ENCODE peak calls at places on chromosomes 3 and 15, in ten cellular contexts. One of them, this sample, is unnamed.

GRCh38 chr3:185781759-185782158 is 43.1 kb downstream of the IGF2BP2 start:
- DNase-seq in mesendoderm: no peak
- DNase-seq in stimulated activated CD8-positive, alpha-beta memory T cell treated with anti-CD3 and anti-CD28 coated beads, Interleukin-15, amount 100 ng/mL, for 24 hours: no peak
- DNase-seq in HepG2: no peak
- DNase-seq in naive thymus-derived CD4-positive, alpha-beta T cell: no peak
- DNase-seq in hepatocyte: no peak
- DNase-seq in foreskin fibroblast: peak; percentile 79
- DNase-seq in stimulated activated effector memory CD8-positive, alpha-beta T cell treated with anti-CD3 and anti-CD28 coated beads, Interleukin-12 subunit alpha, Interleukin-12 subunit beta, amount 100 ng/mL, for 72 hours: no peak
- DNase-seq in stimulated activated CD4-positive, alpha-beta T cell treated with anti-CD3 and anti-CD28 coated beads, Interleukin-4, amount 100 ng/mL, for 24 hours: no peak
- DNase-seq in OCI-LY7: no peak
- DNase-seq in this sample: no peak

GRCh38 chr3:187208159-187208558 is 10.9 kb downstream of the RTP1 start:
- DNase-seq in stimulated activated effector memory CD8-positive, alpha-beta T cell treated with anti-CD3 and anti-CD28 coated beads, Interleukin-12 subunit alpha, Interleukin-12 subunit beta, amount 100 ng/mL, for 72 hours: no peak
- DNase-seq in hepatocyte: peak; percentile 27
- DNase-seq in OCI-LY7: no peak
- DNase-seq in stimulated activated CD8-positive, alpha-beta memory T cell treated with anti-CD3 and anti-CD28 coated beads, Interleukin-15, amount 100 ng/mL, for 24 hours: no peak
- DNase-seq in foreskin fibroblast: peak; percentile 68
- DNase-seq in HepG2: no peak
- DNase-seq in stimulated activated CD4-positive, alpha-beta T cell treated with anti-CD3 and anti-CD28 coated beads, Interleukin-4, amount 100 ng/mL, for 24 hours: no peak
- DNase-seq in naive thymus-derived CD4-positive, alpha-beta T cell: no peak
- DNase-seq in mesendoderm: no peak
- DNase-seq in this sample: no peak

GRCh38 chr15:96416934-96417759 is 86.6 kb downstream of the NR2F2 start:
- DNase-seq in naive thymus-derived CD4-positive, alpha-beta T cell: no peak
- DNase-seq in hepatocyte: no peak
- DNase-seq in stimulated activated CD4-positive, alpha-beta T cell treated with anti-CD3 and anti-CD28 coated beads, Interleukin-4, amount 100 ng/mL, for 24 hours: no peak
- DNase-seq in stimulated activated CD8-positive, alpha-beta memory T cell treated with anti-CD3 and anti-CD28 coated beads, Interleukin-15, amount 100 ng/mL, for 24 hours: no peak
- DNase-seq in stimulated activated effector memory CD8-positive, alpha-beta T cell treated with anti-CD3 and anti-CD28 coated beads, Interleukin-12 subunit alpha, Interleukin-12 subunit beta, amount 100 ng/mL, for 72 hours: no peak
- DNase-seq in HepG2: no peak
- DNase-seq in OCI-LY7: no peak
- DNase-seq in mesendoderm: peak; percentile 46
- DNase-seq in foreskin fibroblast: peak; percentile 32
- DNase-seq in this sample: no peak

GRCh38 chr15:49190586-49190985 is 20.5 kb downstream of the GALK2 start:
- DNase-seq in stimulated activated CD8-positive, alpha-beta memory T cell treated with anti-CD3 and anti-CD28 coated beads, Interleukin-15, amount 100 ng/mL, for 24 hours: no peak
- DNase-seq in HepG2: no peak
- DNase-seq in stimulated activated effector memory CD8-positive, alpha-beta T cell treated with anti-CD3 and anti-CD28 coated beads, Interleukin-12 subunit alpha, Interleukin-12 subunit beta, amount 100 ng/mL, for 72 hours: no peak
- DNase-seq in hepatocyte: no peak
- DNase-seq in foreskin fibroblast: no peak
- DNase-seq in mesendoderm: no peak
- DNase-seq in OCI-LY7: no peak
- DNase-seq in naive thymus-derived CD4-positive, alpha-beta T cell: no peak
- DNase-seq in stimulated activated CD4-positive, alpha-beta T cell treated with anti-CD3 and anti-CD28 coated beads, Interleukin-4, amount 100 ng/mL, for 24 hours: no peak
- DNase-seq in this sample: no peak

GRCh38 chr15:25372298-25372697 is 66.5 kb downstream of the UBE3A start:
- DNase-seq in mesendoderm: no peak
- DNase-seq in stimulated activated CD4-positive, alpha-beta T cell treated with anti-CD3 and anti-CD28 coated beads, Interleukin-4, amount 100 ng/mL, for 24 hours: no peak
- DNase-seq in HepG2: no peak
- DNase-seq in stimulated activated CD8-positive, alpha-beta memory T cell treated with anti-CD3 and anti-CD28 coated beads, Interleukin-15, amount 100 ng/mL, for 24 hours: no peak
- DNase-seq in stimulated activated effector memory CD8-positive, alpha-beta T cell treated with anti-CD3 and anti-CD28 coated beads, Interleukin-12 subunit alpha, Interleukin-12 subunit beta, amount 100 ng/mL, for 72 hours: no peak
- DNase-seq in OCI-LY7: no peak
- DNase-seq in foreskin fibroblast: peak; percentile 61
- DNase-seq in hepatocyte: no peak
- DNase-seq in naive thymus-derived CD4-positive, alpha-beta T cell: no peak
- DNase-seq in this sample: no peak

GRCh38 chr15:63718590-63719035 is 115.1 kb downstream of the HERC1 start:
- DNase-seq in stimulated activated effector memory CD8-positive, alpha-beta T cell treated with anti-CD3 and anti-CD28 coated beads, Interleukin-12 subunit alpha, Interleukin-12 subunit beta, amount 100 ng/mL, for 72 hours: no peak
- DNase-seq in OCI-LY7: no peak
- DNase-seq in mesendoderm: no peak
- DNase-seq in HepG2: peak; percentile 60
- DNase-seq in foreskin fibroblast: peak; percentile 69
- DNase-seq in hepatocyte: peak; percentile 15
- DNase-seq in stimulated activated CD4-positive, alpha-beta T cell treated with anti-CD3 and anti-CD28 coated beads, Interleukin-4, amount 100 ng/mL, for 24 hours: no peak
- DNase-seq in stimulated activated CD8-positive, alpha-beta memory T cell treated with anti-CD3 and anti-CD28 coated beads, Interleukin-15, amount 100 ng/mL, for 24 hours: no peak
- DNase-seq in naive thymus-derived CD4-positive, alpha-beta T cell: no peak
- DNase-seq in this sample: no peak

GRCh38 chr3:194266658-194267005 is 84.5 kb downstream of the CPN2 start:
- DNase-seq in naive thymus-derived CD4-positive, alpha-beta T cell: no peak
- DNase-seq in OCI-LY7: no peak
- DNase-seq in mesendoderm: no peak
- DNase-seq in foreskin fibroblast: no peak
- DNase-seq in stimulated activated effector memory CD8-positive, alpha-beta T cell treated with anti-CD3 and anti-CD28 coated beads, Interleukin-12 subunit alpha, Interleukin-12 subunit beta, amount 100 ng/mL, for 72 hours: no peak
- DNase-seq in stimulated activated CD8-positive, alpha-beta memory T cell treated with anti-CD3 and anti-CD28 coated beads, Interleukin-15, amount 100 ng/mL, for 24 hours: no peak
- DNase-seq in stimulated activated CD4-positive, alpha-beta T cell treated with anti-CD3 and anti-CD28 coated beads, Interleukin-4, amount 100 ng/mL, for 24 hours: no peak
- DNase-seq in hepatocyte: no peak
- DNase-seq in HepG2: no peak
- DNase-seq in this sample: no peak

GRCh38 chr3:141454906-141455602 is 31.8 kb upstream of the RASA2 start:
- DNase-seq in foreskin fibroblast: peak; percentile 82
- DNase-seq in stimulated activated effector memory CD8-positive, alpha-beta T cell treated with anti-CD3 and anti-CD28 coated beads, Interleukin-12 subunit alpha, Interleukin-12 subunit beta, amount 100 ng/mL, for 72 hours: no peak
- DNase-seq in OCI-LY7: peak; percentile 83
- DNase-seq in hepatocyte: peak; percentile 72
- DNase-seq in naive thymus-derived CD4-positive, alpha-beta T cell: no peak
- DNase-seq in stimulated activated CD8-positive, alpha-beta memory T cell treated with anti-CD3 and anti-CD28 coated beads, Interleukin-15, amount 100 ng/mL, for 24 hours: no peak
- DNase-seq in HepG2: peak; percentile 77
- DNase-seq in mesendoderm: peak; percentile 94
- DNase-seq in stimulated activated CD4-positive, alpha-beta T cell treated with anti-CD3 and anti-CD28 coated beads, Interleukin-4, amount 100 ng/mL, for 24 hours: peak; percentile 36
- DNase-seq in this sample: peak; percentile 46

GRCh38 chr3:48919215-48920138 is 835 bp downstream of the ARIH2 start:
- DNase-seq in HepG2: peak; percentile 74
- DNase-seq in foreskin fibroblast: peak; percentile 67
- DNase-seq in naive thymus-derived CD4-positive, alpha-beta T cell: peak; percentile 53
- DNase-seq in stimulated activated CD8-positive, alpha-beta memory T cell treated with anti-CD3 and anti-CD28 coated beads, Interleukin-15, amount 100 ng/mL, for 24 hours: peak; percentile 29
- DNase-seq in OCI-LY7: peak; percentile 81
- DNase-seq in hepatocyte: peak; percentile 61
- DNase-seq in stimulated activated effector memory CD8-positive, alpha-beta T cell treated with anti-CD3 and anti-CD28 coated beads, Interleukin-12 subunit alpha, Interleukin-12 subunit beta, amount 100 ng/mL, for 72 hours: peak; percentile 17
- DNase-seq in stimulated activated CD4-positive, alpha-beta T cell treated with anti-CD3 and anti-CD28 coated beads, Interleukin-4, amount 100 ng/mL, for 24 hours: peak; percentile 67
- DNase-seq in mesendoderm: peak; percentile 80
- DNase-seq in this sample: peak; percentile 77

GRCh38 chr3:127673191-127674098 is 693 bp downstream of the ABTB1 start:
- DNase-seq in hepatocyte: peak; percentile 65
- DNase-seq in OCI-LY7: peak; percentile 54
- DNase-seq in stimulated activated CD4-positive, alpha-beta T cell treated with anti-CD3 and anti-CD28 coated beads, Interleukin-4, amount 100 ng/mL, for 24 hours: peak; percentile 48
- DNase-seq in mesendoderm: no peak
- DNase-seq in foreskin fibroblast: peak; percentile 75
- DNase-seq in HepG2: no peak
- DNase-seq in stimulated activated CD8-positive, alpha-beta memory T cell treated with anti-CD3 and anti-CD28 coated beads, Interleukin-15, amount 100 ng/mL, for 24 hours: no peak
- DNase-seq in stimulated activated effector memory CD8-positive, alpha-beta T cell treated with anti-CD3 and anti-CD28 coated beads, Interleukin-12 subunit alpha, Interleukin-12 subunit beta, amount 100 ng/mL, for 72 hours: no peak
- DNase-seq in naive thymus-derived CD4-positive, alpha-beta T cell: no peak
- DNase-seq in this sample: peak; percentile 70

GRCh38 chr15:73959012-73959581 is 32.8 kb downstream of the LOXL1 start:
- DNase-seq in stimulated activated effector memory CD8-positive, alpha-beta T cell treated with anti-CD3 and anti-CD28 coated beads, Interleukin-12 subunit alpha, Interleukin-12 subunit beta, amount 100 ng/mL, for 72 hours: no peak
- DNase-seq in HepG2: no peak
- DNase-seq in stimulated activated CD8-positive, alpha-beta memory T cell treated with anti-CD3 and anti-CD28 coated beads, Interleukin-15, amount 100 ng/mL, for 24 hours: no peak
- DNase-seq in naive thymus-derived CD4-positive, alpha-beta T cell: no peak
- DNase-seq in stimulated activated CD4-positive, alpha-beta T cell treated with anti-CD3 and anti-CD28 coated beads, Interleukin-4, amount 100 ng/mL, for 24 hours: no peak
- DNase-seq in foreskin fibroblast: peak; percentile 66
- DNase-seq in OCI-LY7: peak; percentile 77
- DNase-seq in hepatocyte: no peak
- DNase-seq in mesendoderm: no peak
- DNase-seq in this sample: peak; percentile 66

GRCh38 chr15:67086650-67086941 is 21.2 kb downstream of the SMAD3 start:
- DNase-seq in foreskin fibroblast: no peak
- DNase-seq in stimulated activated CD4-positive, alpha-beta T cell treated with anti-CD3 and anti-CD28 coated beads, Interleukin-4, amount 100 ng/mL, for 24 hours: no peak
- DNase-seq in hepatocyte: no peak
- DNase-seq in HepG2: no peak
- DNase-seq in OCI-LY7: no peak
- DNase-seq in stimulated activated CD8-positive, alpha-beta memory T cell treated with anti-CD3 and anti-CD28 coated beads, Interleukin-15, amount 100 ng/mL, for 24 hours: no peak
- DNase-seq in stimulated activated effector memory CD8-positive, alpha-beta T cell treated with anti-CD3 and anti-CD28 coated beads, Interleukin-12 subunit alpha, Interleukin-12 subunit beta, amount 100 ng/mL, for 72 hours: no peak
- DNase-seq in naive thymus-derived CD4-positive, alpha-beta T cell: no peak
- DNase-seq in mesendoderm: no peak
- DNase-seq in this sample: no peak

GRCh38 chr15:95626501-95627361 is 703.8 kb upstream of the NR2F2 start:
- DNase-seq in HepG2: no peak
- DNase-seq in OCI-LY7: no peak
- DNase-seq in mesendoderm: peak; percentile 39
- DNase-seq in stimulated activated CD8-positive, alpha-beta memory T cell treated with anti-CD3 and anti-CD28 coated beads, Interleukin-15, amount 100 ng/mL, for 24 hours: no peak
- DNase-seq in stimulated activated CD4-positive, alpha-beta T cell treated with anti-CD3 and anti-CD28 coated beads, Interleukin-4, amount 100 ng/mL, for 24 hours: no peak
- DNase-seq in hepatocyte: no peak
- DNase-seq in foreskin fibroblast: no peak
- DNase-seq in naive thymus-derived CD4-positive, alpha-beta T cell: no peak
- DNase-seq in stimulated activated effector memory CD8-positive, alpha-beta T cell treated with anti-CD3 and anti-CD28 coated beads, Interleukin-12 subunit alpha, Interleukin-12 subunit beta, amount 100 ng/mL, for 72 hours: no peak
- DNase-seq in this sample: no peak

GRCh38 chr3:97990624-97991277 is 18.5 kb upstream of the RIOX2 start:
- DNase-seq in foreskin fibroblast: no peak
- DNase-seq in hepatocyte: no peak
- DNase-seq in stimulated activated CD4-positive, alpha-beta T cell treated with anti-CD3 and anti-CD28 coated beads, Interleukin-4, amount 100 ng/mL, for 24 hours: no peak
- DNase-seq in stimulated activated CD8-positive, alpha-beta memory T cell treated with anti-CD3 and anti-CD28 coated beads, Interleukin-15, amount 100 ng/mL, for 24 hours: no peak
- DNase-seq in stimulated activated effector memory CD8-positive, alpha-beta T cell treated with anti-CD3 and anti-CD28 coated beads, Interleukin-12 subunit alpha, Interleukin-12 subunit beta, amount 100 ng/mL, for 72 hours: no peak
- DNase-seq in HepG2: no peak
- DNase-seq in OCI-LY7: no peak
- DNase-seq in naive thymus-derived CD4-positive, alpha-beta T cell: no peak
- DNase-seq in mesendoderm: no peak
- DNase-seq in this sample: no peak

GRCh38 chr15:78644979-78645378 is 4.0 kb upstream of the CHRNB4 start:
- DNase-seq in stimulated activated CD8-positive, alpha-beta memory T cell treated with anti-CD3 and anti-CD28 coated beads, Interleukin-15, amount 100 ng/mL, for 24 hours: no peak
- DNase-seq in foreskin fibroblast: no peak
- DNase-seq in stimulated activated CD4-positive, alpha-beta T cell treated with anti-CD3 and anti-CD28 coated beads, Interleukin-4, amount 100 ng/mL, for 24 hours: no peak
- DNase-seq in HepG2: no peak
- DNase-seq in hepatocyte: no peak
- DNase-seq in mesendoderm: no peak
- DNase-seq in OCI-LY7: no peak
- DNase-seq in stimulated activated effector memory CD8-positive, alpha-beta T cell treated with anti-CD3 and anti-CD28 coated beads, Interleukin-12 subunit alpha, Interleukin-12 subunit beta, amount 100 ng/mL, for 72 hours: no peak
- DNase-seq in naive thymus-derived CD4-positive, alpha-beta T cell: no peak
- DNase-seq in this sample: no peak

GRCh38 chr3:46971742-46972141 is 4.8 kb downstream of the CCDC12 start:
- DNase-seq in stimulated activated CD4-positive, alpha-beta T cell treated with anti-CD3 and anti-CD28 coated beads, Interleukin-4, amount 100 ng/mL, for 24 hours: no peak
- DNase-seq in HepG2: no peak
- DNase-seq in stimulated activated effector memory CD8-positive, alpha-beta T cell treated with anti-CD3 and anti-CD28 coated beads, Interleukin-12 subunit alpha, Interleukin-12 subunit beta, amount 100 ng/mL, for 72 hours: no peak
- DNase-seq in naive thymus-derived CD4-positive, alpha-beta T cell: no peak
- DNase-seq in foreskin fibroblast: no peak
- DNase-seq in OCI-LY7: peak; percentile 76
- DNase-seq in stimulated activated CD8-positive, alpha-beta memory T cell treated with anti-CD3 and anti-CD28 coated beads, Interleukin-15, amount 100 ng/mL, for 24 hours: no peak
- DNase-seq in hepatocyte: no peak
- DNase-seq in mesendoderm: no peak
- DNase-seq in this sample: peak; percentile 54

GRCh38 chr3:87147562-87147961 is 79.5 kb upstream of the CHMP2B start:
- DNase-seq in hepatocyte: no peak
- DNase-seq in OCI-LY7: no peak
- DNase-seq in stimulated activated effector memory CD8-positive, alpha-beta T cell treated with anti-CD3 and anti-CD28 coated beads, Interleukin-12 subunit alpha, Interleukin-12 subunit beta, amount 100 ng/mL, for 72 hours: no peak
- DNase-seq in stimulated activated CD4-positive, alpha-beta T cell treated with anti-CD3 and anti-CD28 coated beads, Interleukin-4, amount 100 ng/mL, for 24 hours: no peak
- DNase-seq in stimulated activated CD8-positive, alpha-beta memory T cell treated with anti-CD3 and anti-CD28 coated beads, Interleukin-15, amount 100 ng/mL, for 24 hours: no peak
- DNase-seq in naive thymus-derived CD4-positive, alpha-beta T cell: no peak
- DNase-seq in foreskin fibroblast: no peak
- DNase-seq in mesendoderm: no peak
- DNase-seq in HepG2: no peak
- DNase-seq in this sample: no peak

GRCh38 chr3:183493296-183494045 is 62.0 kb downstream of the KLHL6 start:
- DNase-seq in HepG2: no peak
- DNase-seq in foreskin fibroblast: no peak
- DNase-seq in hepatocyte: no peak
- DNase-seq in stimulated activated effector memory CD8-positive, alpha-beta T cell treated with anti-CD3 and anti-CD28 coated beads, Interleukin-12 subunit alpha, Interleukin-12 subunit beta, amount 100 ng/mL, for 72 hours: no peak
- DNase-seq in OCI-LY7: no peak
- DNase-seq in naive thymus-derived CD4-positive, alpha-beta T cell: no peak
- DNase-seq in mesendoderm: no peak
- DNase-seq in stimulated activated CD4-positive, alpha-beta T cell treated with anti-CD3 and anti-CD28 coated beads, Interleukin-4, amount 100 ng/mL, for 24 hours: no peak
- DNase-seq in stimulated activated CD8-positive, alpha-beta memory T cell treated with anti-CD3 and anti-CD28 coated beads, Interleukin-15, amount 100 ng/mL, for 24 hours: no peak
- DNase-seq in this sample: no peak

GRCh38 chr3:126355777-126356372 is 1.3 kb downstream of the KLF15 start:
- DNase-seq in hepatocyte: peak; percentile 93
- DNase-seq in stimulated activated CD8-positive, alpha-beta memory T cell treated with anti-CD3 and anti-CD28 coated beads, Interleukin-15, amount 100 ng/mL, for 24 hours: no peak
- DNase-seq in naive thymus-derived CD4-positive, alpha-beta T cell: no peak
- DNase-seq in mesendoderm: peak; percentile 95
- DNase-seq in stimulated activated CD4-positive, alpha-beta T cell treated with anti-CD3 and anti-CD28 coated beads, Interleukin-4, amount 100 ng/mL, for 24 hours: no peak
- DNase-seq in HepG2: peak; percentile 94
- DNase-seq in OCI-LY7: peak; percentile 58
- DNase-seq in foreskin fibroblast: peak; percentile 90
- DNase-seq in stimulated activated effector memory CD8-positive, alpha-beta T cell treated with anti-CD3 and anti-CD28 coated beads, Interleukin-12 subunit alpha, Interleukin-12 subunit beta, amount 100 ng/mL, for 72 hours: no peak
- DNase-seq in this sample: no peak

GRCh38 chr3:69193749-69194148 is 71.4 kb upstream of the LMOD3 start:
- DNase-seq in foreskin fibroblast: no peak
- DNase-seq in hepatocyte: no peak
- DNase-seq in mesendoderm: no peak
- DNase-seq in OCI-LY7: no peak
- DNase-seq in stimulated activated CD8-positive, alpha-beta memory T cell treated with anti-CD3 and anti-CD28 coated beads, Interleukin-15, amount 100 ng/mL, for 24 hours: no peak
- DNase-seq in HepG2: no peak
- DNase-seq in stimulated activated CD4-positive, alpha-beta T cell treated with anti-CD3 and anti-CD28 coated beads, Interleukin-4, amount 100 ng/mL, for 24 hours: no peak
- DNase-seq in stimulated activated effector memory CD8-positive, alpha-beta T cell treated with anti-CD3 and anti-CD28 coated beads, Interleukin-12 subunit alpha, Interleukin-12 subunit beta, amount 100 ng/mL, for 72 hours: no peak
- DNase-seq in naive thymus-derived CD4-positive, alpha-beta T cell: no peak
- DNase-seq in this sample: no peak

GRCh38 chr15:89150762-89151305 is 62.6 kb downstream of the ABHD2 start:
- DNase-seq in hepatocyte: no peak
- DNase-seq in stimulated activated effector memory CD8-positive, alpha-beta T cell treated with anti-CD3 and anti-CD28 coated beads, Interleukin-12 subunit alpha, Interleukin-12 subunit beta, amount 100 ng/mL, for 72 hours: no peak
- DNase-seq in stimulated activated CD8-positive, alpha-beta memory T cell treated with anti-CD3 and anti-CD28 coated beads, Interleukin-15, amount 100 ng/mL, for 24 hours: no peak
- DNase-seq in foreskin fibroblast: no peak
- DNase-seq in OCI-LY7: no peak
- DNase-seq in stimulated activated CD4-positive, alpha-beta T cell treated with anti-CD3 and anti-CD28 coated beads, Interleukin-4, amount 100 ng/mL, for 24 hours: no peak
- DNase-seq in HepG2: peak; percentile 50
- DNase-seq in naive thymus-derived CD4-positive, alpha-beta T cell: no peak
- DNase-seq in mesendoderm: no peak
- DNase-seq in this sample: no peak

GRCh38 chr15:52019394-52020252 is 604 bp downstream of the MAPK6 start:
- DNase-seq in HepG2: peak; percentile 75
- DNase-seq in stimulated activated CD4-positive, alpha-beta T cell treated with anti-CD3 and anti-CD28 coated beads, Interleukin-4, amount 100 ng/mL, for 24 hours: peak; percentile 72
- DNase-seq in naive thymus-derived CD4-positive, alpha-beta T cell: peak; percentile 77
- DNase-seq in OCI-LY7: peak; percentile 74
- DNase-seq in stimulated activated effector memory CD8-positive, alpha-beta T cell treated with anti-CD3 and anti-CD28 coated beads, Interleukin-12 subunit alpha, Interleukin-12 subunit beta, amount 100 ng/mL, for 72 hours: peak; percentile 60
- DNase-seq in foreskin fibroblast: peak; percentile 97
- DNase-seq in hepatocyte: peak; percentile 94
- DNase-seq in mesendoderm: peak; percentile 76
- DNase-seq in stimulated activated CD8-positive, alpha-beta memory T cell treated with anti-CD3 and anti-CD28 coated beads, Interleukin-15, amount 100 ng/mL, for 24 hours: peak; percentile 36
- DNase-seq in this sample: peak; percentile 74

GRCh38 chr15:68504721-68505090 is 72.7 kb upstream of the ITGA11 start:
- DNase-seq in hepatocyte: no peak
- DNase-seq in HepG2: no peak
- DNase-seq in stimulated activated CD8-positive, alpha-beta memory T cell treated with anti-CD3 and anti-CD28 coated beads, Interleukin-15, amount 100 ng/mL, for 24 hours: no peak
- DNase-seq in foreskin fibroblast: no peak
- DNase-seq in mesendoderm: no peak
- DNase-seq in stimulated activated CD4-positive, alpha-beta T cell treated with anti-CD3 and anti-CD28 coated beads, Interleukin-4, amount 100 ng/mL, for 24 hours: no peak
- DNase-seq in OCI-LY7: no peak
- DNase-seq in stimulated activated effector memory CD8-positive, alpha-beta T cell treated with anti-CD3 and anti-CD28 coated beads, Interleukin-12 subunit alpha, Interleukin-12 subunit beta, amount 100 ng/mL, for 72 hours: no peak
- DNase-seq in naive thymus-derived CD4-positive, alpha-beta T cell: peak; percentile 13
- DNase-seq in this sample: peak; percentile 17

GRCh38 chr15:92808611-92809063 is 91.5 kb upstream of the CHD2 start:
- DNase-seq in HepG2: no peak
- DNase-seq in stimulated activated effector memory CD8-positive, alpha-beta T cell treated with anti-CD3 and anti-CD28 coated beads, Interleukin-12 subunit alpha, Interleukin-12 subunit beta, amount 100 ng/mL, for 72 hours: no peak
- DNase-seq in stimulated activated CD4-positive, alpha-beta T cell treated with anti-CD3 and anti-CD28 coated beads, Interleukin-4, amount 100 ng/mL, for 24 hours: no peak
- DNase-seq in hepatocyte: peak; percentile 58
- DNase-seq in OCI-LY7: no peak
- DNase-seq in stimulated activated CD8-positive, alpha-beta memory T cell treated with anti-CD3 and anti-CD28 coated beads, Interleukin-15, amount 100 ng/mL, for 24 hours: no peak
- DNase-seq in foreskin fibroblast: peak; percentile 66
- DNase-seq in mesendoderm: peak; percentile 77
- DNase-seq in naive thymus-derived CD4-positive, alpha-beta T cell: peak; percentile 51
- DNase-seq in this sample: no peak

This sample was measured in activated CD8-positive, alpha-beta T cell treated with anti-CD3 and anti-CD28 coated beads, Interleukin-2, amount 10 ng/mL, durations not matched to agents 7 days and 5 days.